ENCODE peak calls at places on chromosomes 5 and 9, in six cellular contexts. F, K, X, O, H and D are unnamed samples.

GRCh38 chr5:147613359-147613758 is 103.5 kb upstream of the DPYSL3 start:
- DNase-seq in F (peak; percentile 49), K (no peak), X (no peak), O (peak; percentile 71), H (no peak), D (no peak)

GRCh38 chr5:541888-542692 is 17.8 kb upstream of the SLC9A3 start:
- DNase-seq in F (no peak), K (no peak), X (no peak), O (no peak), H (no peak), D (no peak)

GRCh38 chr9:86242012-86242411 is 17.4 kb downstream of the C9orf153 start:
- DNase-seq in F (no peak), K (no peak), X (no peak), O (no peak), H (no peak), D (no peak)

GRCh38 chr9:110343537-110343936 is 5.9 kb upstream of the TXNDC8 start:
- DNase-seq in F (no peak), K (no peak), X (no peak), O (no peak), H (no peak), D (no peak)

GRCh38 chr9:121717141-121717749 is 65.8 kb downstream of the DAB2IP start:
- DNase-seq in F (no peak), K (no peak), X (no peak), O (no peak), H (no peak), D (no peak)

GRCh38 chr9:129576546-129577543 is 44.1 kb downstream of the C9orf50 start:
- DNase-seq in F (peak; percentile 74), K (no peak), X (no peak), O (peak; percentile 81), H (no peak), D (peak; percentile 62)

GRCh38 chr5:14870347-14871083 is 1.1 kb downstream of the ANKH start:
- DNase-seq in F (no peak), K (no peak), X (no peak), O (no peak), H (no peak), D (peak; percentile 39)

GRCh38 chr9:29211681-29212589 is 1638.7 kb upstream of the C9orf72 start:
- DNase-seq in F (no peak), K (no peak), X (no peak), O (no peak), H (no peak), D (no peak)

GRCh38 chr9:135060461-135061116 is 26.9 kb upstream of the OLFM1 start:
- DNase-seq in F (no peak), K (no peak), X (no peak), O (no peak), H (no peak), D (no peak)

GRCh38 chr5:10145922-10146321 is 103.8 kb downstream of the ATPSCKMT start:
- DNase-seq in F (peak; percentile 66), K (peak; percentile 28), X (peak; percentile 1), O (peak; percentile 20), H (no peak), D (no peak)

GRCh38 chr5:134749415-134749814 is 9.2 kb upstream of the DDX46 start:
- DNase-seq in F (no peak), K (no peak), X (no peak), O (peak; percentile 9), H (no peak), D (no peak)

GRCh38 chr5:166338801-166339200 is 1952.6 kb upstream of the WWC1 start:
- DNase-seq in F (no peak), K (no peak), X (no peak), O (peak; percentile 9), H (no peak), D (no peak)

GRCh38 chr5:125554355-125554754 is 807.9 kb upstream of the ZNF608 start:
- DNase-seq in F (no peak), K (no peak), X (no peak), O (no peak), H (no peak), D (no peak)

GRCh38 chr5:10374032-10374431 is 20.5 kb downstream of the MARCHF6 start:
- DNase-seq in F (no peak), K (no peak), X (no peak), O (peak; percentile 9), H (no peak), D (no peak)

GRCh38 chr5:57505640-57506039 is 23.0 kb upstream of the ACTBL2 start:
- DNase-seq in F (no peak), K (no peak), X (no peak), O (no peak), H (no peak), D (no peak)

GRCh38 chr5:170297589-170298462 is at the start of gene LCP2:
- DNase-seq in F (no peak), K (no peak), X (no peak), O (no peak), H (no peak), D (no peak)

GRCh38 chr5:6490246-6490645 is 41.6 kb downstream of the UBE2QL1 start:
- DNase-seq in F (no peak), K (no peak), X (no peak), O (no peak), H (no peak), D (no peak)

GRCh38 chr5:179765400-179765799 is 28.4 kb upstream of the LTC4S start:
- DNase-seq in F (peak; percentile 85), K (peak; percentile 18), X (no peak), O (peak; percentile 92), H (no peak), D (peak; percentile 50)

GRCh38 chr5:32100230-32100629 is 73.9 kb downstream of the GOLPH3 start:
- DNase-seq in F (no peak), K (no peak), X (no peak), O (no peak), H (no peak), D (no peak)
- TF ChIP-seq CTCF in F (no peak), K (no peak), X (no peak), O (no peak), H (no peak), D (no peak)

GRCh38 chr9:83714316-83714715 is 6.6 kb upstream of the UBQLN1 start:
- DNase-seq in F (no peak), K (no peak), X (no peak), O (no peak), H (no peak), D (no peak)
- TF ChIP-seq CTCF in F (peak; percentile 35), K (peak; percentile 48), X (peak; percentile 53), O (peak; percentile 23), H (no peak), D (peak; percentile 36)

GRCh38 chr9:12777149-12778010 is 2.6 kb downstream of the LURAP1L start:
- DNase-seq in F (no peak), K (no peak), X (no peak), O (no peak), H (no peak), D (no peak)

GRCh38 chr9:12774861-12775367 is at the start of gene LURAP1L:
- DNase-seq in F (peak; percentile 83), K (no peak), X (peak; percentile 70), O (peak; percentile 75), H (peak; percentile 26), D (no peak)

GRCh38 chr9:12776775-12777055 is 1.9 kb downstream of the LURAP1L start:
- DNase-seq in F (peak; percentile 63), K (no peak), X (no peak), O (peak; percentile 72), H (no peak), D (no peak)

GRCh38 chr9:12775373-12775962 is 648 bp downstream of the LURAP1L start:
- DNase-seq in F (no peak), K (no peak), X (no peak), O (no peak), H (peak; percentile 36), D (peak; percentile 27)

DNA sequence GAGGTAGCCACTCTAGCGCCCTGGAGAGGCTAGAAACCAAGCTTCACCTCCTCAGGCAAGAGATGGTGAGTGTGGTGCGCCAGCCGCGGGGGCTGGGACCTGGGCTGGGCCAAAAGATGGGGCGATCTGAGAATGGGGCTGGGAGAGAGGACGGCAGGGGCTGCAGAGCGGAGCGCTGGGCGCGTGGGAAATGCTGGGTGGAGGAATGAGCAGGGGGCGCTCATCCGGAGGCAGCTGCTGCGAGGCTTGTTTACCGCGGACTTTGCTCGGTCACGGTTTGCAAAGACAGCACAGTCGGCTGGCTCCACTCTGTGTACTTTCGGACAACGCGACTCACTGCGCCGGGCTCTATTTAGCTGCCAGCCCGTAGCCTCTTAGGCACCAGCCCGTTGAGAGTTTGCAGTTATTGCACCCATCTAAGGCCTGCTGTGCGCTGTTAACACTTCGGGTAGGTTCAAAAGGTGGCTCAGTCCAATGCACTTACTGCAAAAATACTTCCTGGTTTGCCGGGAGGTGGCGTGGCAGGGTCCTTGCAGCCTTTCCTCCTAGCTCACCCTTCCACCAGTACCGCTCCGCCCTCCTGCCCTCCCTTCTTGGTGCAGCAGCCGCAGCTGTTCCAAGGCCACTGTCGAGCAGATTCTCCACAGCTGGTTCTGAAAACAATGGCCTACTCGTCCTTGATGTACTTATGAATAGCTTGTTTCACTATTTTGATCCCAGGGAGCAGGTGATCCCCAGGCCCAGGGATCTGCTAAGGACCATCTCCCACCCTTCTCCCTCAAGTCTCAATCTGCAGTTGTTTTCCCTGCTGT is 1.3 kb downstream of the LURAP1L start:
- DNase-seq in F (peak; percentile 89), K (no peak), X (peak; percentile 57), O (peak; percentile 84), H (peak; percentile 84), D (peak; percentile 82)
- TF ChIP-seq CTCF in F (peak; percentile 53), K (peak; percentile 54), X (peak; percentile 45), O (peak; percentile 43), H (peak; percentile 44), D (peak; percentile 64)

GRCh38 chr9:22446589-22446949 is at the start of gene DMRTA1:
- DNase-seq in F (peak; percentile 25), K (no peak), X (no peak), O (peak; percentile 58), H (peak; percentile 56), D (peak; percentile 84)

GRCh38 chr9:22452415-22453010 is 5.9 kb downstream of the DMRTA1 start:
- DNase-seq in F (peak; percentile 31), K (no peak), X (peak; percentile 29), O (no peak), H (no peak), D (no peak)

GRCh38 chr9:22447607-22448305 is 1.1 kb downstream of the DMRTA1 start:
- DNase-seq in F (no peak), K (no peak), X (no peak), O (no peak), H (no peak), D (no peak)

GRCh38 chr9:22446950-22447606 is 454 bp downstream of the DMRTA1 start:
- DNase-seq in F (peak; percentile 20), K (no peak), X (no peak), O (peak; percentile 39), H (peak; percentile 14), D (peak; percentile 67)
- TF ChIP-seq CTCF in F (peak; percentile 8), K (peak; percentile 45), X (no peak), O (no peak), H (no peak), D (no peak)

GRCh38 chr5:66796306-66797292 is 200.4 kb downstream of the MAST4 start:
- DNase-seq in F (peak; percentile 3), K (no peak), X (no peak), O (no peak), H (no peak), D (no peak)
- TF ChIP-seq CTCF in F (no peak), K (peak; percentile 44), X (peak; percentile 21), O (peak; percentile 31), H (no peak), D (peak; percentile 33)

DNA sequence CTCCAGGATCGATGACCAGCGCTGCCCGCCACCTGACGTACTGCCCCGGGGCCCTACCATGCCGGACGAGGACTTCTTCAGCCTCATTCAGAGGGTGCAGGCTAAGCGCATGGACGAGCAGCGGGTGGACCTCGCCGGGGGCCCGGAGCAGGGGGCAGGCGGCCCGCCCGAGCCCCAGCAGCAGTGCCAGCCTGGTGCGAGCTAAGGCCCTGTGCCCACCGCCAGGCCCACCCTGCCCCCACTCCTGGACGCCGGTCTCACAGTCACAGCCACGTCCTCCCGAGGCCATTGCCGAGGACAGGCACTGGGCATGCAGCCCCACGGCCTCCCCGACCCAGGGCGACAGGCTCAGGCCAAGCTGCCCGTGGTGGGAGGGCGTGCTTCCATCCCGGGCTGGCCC is 5.5 kb downstream of the DNLZ start:
- DNase-seq in F (no peak), K (no peak), X (no peak), O (no peak), H (no peak), D (no peak)
- TF ChIP-seq CTCF in F (no peak), K (no peak), X (no peak), O (no peak), H (no peak), D (no peak)